ENCODE peak calls at places on chromosomes 12 and 14, in six cellular contexts. Y, G, H, F, I and U are unnamed samples.

GRCh38 chr14:74686324-74686723 is 26.6 kb downstream of the AREL1 start:
- DNase-seq in Y (no peak), G (no peak), H (no peak), F (no peak), I (no peak), U (no peak)

GRCh38 chr12:16499617-16500016 is 106.3 kb downstream of the LMO3 start:
- DNase-seq in Y (no peak), G (no peak), H (no peak), F (no peak), I (no peak), U (no peak)

GRCh38 chr12:91704446-91704845 is 441.2 kb downstream of the BTG1 start:
- DNase-seq in Y (no peak), G (no peak), H (no peak), F (no peak), I (no peak), U (peak; percentile 19)

GRCh38 chr12:110038741-110039084 is 9.6 kb downstream of the C12orf76 start:
- DNase-seq in Y (no peak), G (no peak), H (no peak), F (no peak), I (no peak), U (no peak)

GRCh38 chr12:51620448-51620847 is 29.4 kb downstream of the SCN8A start:
- DNase-seq in Y (no peak), G (no peak), H (no peak), F (no peak), I (no peak), U (peak; percentile 50)

GRCh38 chr12:15575797-15576560 is 213.2 kb downstream of the EPS8 start:
- DNase-seq in Y (no peak), G (no peak), H (no peak), F (no peak), I (no peak), U (no peak)

GRCh38 chr14:98904677-98905076 is 367.3 kb downstream of the BCL11B start:
- DNase-seq in Y (no peak), G (no peak), H (no peak), F (no peak), I (no peak), U (no peak)

GRCh38 chr12:25352078-25352918 is 101.6 kb upstream of the KRAS start:
- DNase-seq in Y (no peak), G (no peak), H (peak; percentile 18), F (no peak), I (peak; percentile 22), U (peak; percentile 63)

GRCh38 chr12:84637926-84638325 is 274.7 kb downstream of the SLC6A15 start:
- DNase-seq in Y (no peak), G (no peak), H (peak; percentile 35), F (no peak), I (no peak), U (peak; percentile 45)

GRCh38 chr14:100323942-100324307 is 786 bp downstream of the SLC25A47 start:
- DNase-seq in Y (no peak), G (no peak), H (no peak), F (no peak), I (no peak), U (no peak)

GRCh38 chr14:54221432-54221803 is 175.4 kb upstream of the CDKN3 start:
- DNase-seq in Y (no peak), G (no peak), H (no peak), F (no peak), I (no peak), U (no peak)

GRCh38 chr12:6306151-6306550 is 4.3 kb upstream of the PLEKHG6 start:
- DNase-seq in Y (no peak), G (no peak), H (no peak), F (no peak), I (peak; percentile 84), U (no peak)

GRCh38 chr12:67758119-67758873 is 109.8 kb downstream of the DYRK2 start:
- DNase-seq in Y (no peak), G (no peak), H (no peak), F (no peak), I (no peak), U (no peak)

GRCh38 chr12:114995891-114996290 is 311.9 kb upstream of the TBX3 start:
- DNase-seq in Y (no peak), G (no peak), H (no peak), F (no peak), I (no peak), U (peak; percentile 73)

GRCh38 chr12:121805171-121805687 is 1.4 kb downstream of the SETD1B start:
- DNase-seq in Y (no peak), G (no peak), H (peak; percentile 72), F (no peak), I (no peak), U (no peak)

GRCh38 chr12:121804417-121805111 is 755 bp downstream of the SETD1B start:
- DNase-seq in Y (no peak), G (no peak), H (peak; percentile 57), F (no peak), I (no peak), U (no peak)

GRCh38 chr12:121802485-121802842 is 1.3 kb upstream of the SETD1B start:
- DNase-seq in Y (no peak), G (no peak), H (no peak), F (no peak), I (no peak), U (no peak)

GRCh38 chr12:121802843-121803698 is 738 bp upstream of the SETD1B start:
- DNase-seq in Y (peak; percentile 89), G (peak; percentile 90), H (peak; percentile 98), F (peak; percentile 70), I (peak; percentile 84), U (peak; percentile 96)

GRCh38 chr12:121803861-121804416 is at the start of gene SETD1B:
- DNase-seq in Y (no peak), G (no peak), H (peak; percentile 67), F (no peak), I (no peak), U (peak; percentile 44)
- H4K8ac ChIP-seq in Y (no peak within 1 kb of the TSS), G (no peak within 1 kb of the TSS), H (peak within 1 kb of the TSS; percentile 96), F (peak within 1 kb of the TSS; percentile 94), I (peak within 1 kb of the TSS; percentile 95), U (peak within 1 kb of the TSS; percentile 91)

DNA sequence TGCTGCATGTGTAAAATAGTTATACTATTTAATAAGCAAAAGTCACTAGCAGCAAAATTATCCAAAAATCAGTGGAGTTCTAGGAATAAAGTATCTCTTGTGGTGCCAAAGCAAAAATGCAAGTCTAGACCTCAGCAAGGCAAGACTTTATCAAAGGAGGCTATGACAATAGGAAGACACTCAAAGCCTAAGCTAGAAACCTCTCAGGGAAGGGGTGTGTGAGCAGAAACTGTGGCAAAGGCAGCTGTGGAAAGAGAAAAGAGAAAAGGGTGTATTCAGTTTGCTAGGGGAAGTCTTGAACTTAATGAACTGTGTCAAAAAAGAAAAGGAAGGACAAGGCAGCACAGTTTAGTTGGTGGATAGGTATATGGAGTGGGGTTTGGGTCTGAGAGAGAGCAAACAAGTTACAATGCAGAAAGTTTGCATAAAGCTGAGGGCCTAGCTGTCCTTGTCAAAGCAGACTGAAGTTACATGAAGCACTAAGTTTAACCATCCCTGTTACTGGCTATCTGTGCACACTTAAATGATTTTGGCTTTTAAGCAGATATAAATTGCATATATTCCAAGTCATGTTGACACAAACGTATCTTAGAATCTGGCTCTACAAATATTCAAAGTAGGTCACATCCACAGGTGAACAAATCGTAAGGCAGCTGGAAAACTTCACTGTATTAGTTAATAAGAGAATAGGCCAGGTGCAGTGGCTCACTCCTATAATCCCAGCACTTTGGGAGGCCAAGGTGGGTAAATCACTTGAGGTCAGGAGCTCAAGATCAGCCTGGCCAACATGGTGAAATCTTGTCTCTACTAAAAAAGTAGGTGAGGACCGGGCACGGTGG is 31.0 kb upstream of the AMN1 start:
- DNase-seq in Y (no peak), G (no peak), H (no peak), F (no peak), I (no peak), U (no peak)
- H4K91ac ChIP-seq in Y (no peak overlapping the region), G (no peak overlapping the region), H (no peak overlapping the region), F (no peak overlapping the region), I (no peak overlapping the region), U (no peak overlapping the region)

GRCh38 chr12:48716168-48716492 is 377 bp downstream of the CCNT1 start:
- DNase-seq in Y (no peak), G (no peak), H (no peak), F (no peak), I (no peak), U (no peak)
- H4K8ac ChIP-seq in Y (no peak overlapping the region), G (no peak overlapping the region), H (peak overlapping the region; percentile 83), F (peak overlapping the region; percentile 98), I (peak overlapping the region; percentile 48), U (peak overlapping the region; percentile 58)

GRCh38 chr12:100494026-100494425 is 20.4 kb downstream of the NR1H4 start:
- DNase-seq in Y (no peak), G (no peak), H (no peak), F (no peak), I (no peak), U (no peak)

GRCh38 chr12:100499416-100499815 is 25.8 kb downstream of the NR1H4 start:
- DNase-seq in Y (no peak), G (no peak), H (no peak), F (no peak), I (peak; percentile 6), U (no peak)

GRCh38 chr12:100497105-100497795 is 23.6 kb downstream of the NR1H4 start:
- DNase-seq in Y (no peak), G (no peak), H (no peak), F (no peak), I (no peak), U (no peak)

GRCh38 chr12:100493371-100494012 is 19.8 kb downstream of the NR1H4 start:
- DNase-seq in Y (no peak), G (no peak), H (no peak), F (no peak), I (no peak), U (no peak)

DNA sequence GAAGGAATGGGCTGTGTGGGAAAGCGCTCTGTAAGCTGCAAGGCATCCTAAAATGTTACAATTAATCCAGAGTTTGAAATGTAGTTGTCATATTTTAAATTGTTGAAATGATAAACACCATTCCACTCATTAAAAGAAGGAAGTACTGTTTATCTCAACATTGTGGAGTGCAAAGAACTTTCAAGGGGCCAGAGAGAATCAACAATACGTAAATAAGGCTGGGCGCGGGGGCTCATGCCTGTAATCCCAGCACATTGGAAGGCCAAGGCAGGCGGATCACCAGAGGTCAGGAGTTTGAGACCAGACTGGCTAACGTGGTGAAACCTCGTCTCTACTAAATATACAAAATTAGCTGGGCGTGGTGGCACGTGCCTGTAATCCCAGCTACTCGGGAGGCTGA is 24.5 kb downstream of the NR1H4 start:
- DNase-seq in Y (no peak), G (no peak), H (no peak), F (no peak), I (no peak), U (no peak)
- H4K91ac ChIP-seq in Y (no peak overlapping the region), G (no peak overlapping the region), H (no peak overlapping the region), F (no peak overlapping the region), I (no peak overlapping the region), U (no peak overlapping the region)

GRCh38 chr12:56007892-56008471 is 10.9 kb downstream of the SUOX start:
- DNase-seq in Y (no peak), G (no peak), H (peak; percentile 33), F (no peak), I (no peak), U (no peak)
- H4K8ac ChIP-seq in Y (no peak overlapping the region), G (no peak overlapping the region), H (peak overlapping the region; percentile 73), F (peak overlapping the region; percentile 88), I (peak overlapping the region; percentile 76), U (peak overlapping the region; percentile 89)

GRCh38 chr14:50615566-50615965 is 52.5 kb downstream of the SAV1 start:
- DNase-seq in Y (no peak), G (no peak), H (no peak), F (no peak), I (no peak), U (no peak)
- H4K91ac ChIP-seq in Y (no peak overlapping the region), G (no peak overlapping the region), H (no peak overlapping the region), F (no peak overlapping the region), I (no peak overlapping the region), U (no peak overlapping the region)